ENCODE peak calls at places on chromosomes 13 and 19, in ten cellular contexts. K is colonic mucosa; Y is kidney glomerular epithelial cell; G is stimulated activated CD8-positive, alpha-beta memory T cell treated with anti-CD3 and anti-CD28 coated beads, Interleukin-15, amount 100 ng/mL, for 24 hours; D is nephron progenitor cell; S is WTC11; N is natural killer cell; W is activated CD4-positive, CD25-positive, alpha-beta regulatory T cell; R is amniotic epithelial cell; I is trophoblast cell. J is an unnamed sample.

GRCh38 chr13:113534236-113534860 is 43.8 kb upstream of the DCUN1D2 start:
- DNase-seq in I (peak; percentile 68), N (no peak), D (no peak), G (no peak), R (no peak), W (no peak), Y (no peak), K (no peak), S (peak; percentile 1), J (no peak)

GRCh38 chr13:97535619-97536018 is 101.7 kb downstream of the RAP2A start:
- DNase-seq in N (no peak), W (no peak), K (no peak), Y (no peak), R (peak; percentile 55), S (no peak), I (peak; percentile 26), G (no peak), D (no peak), J (no peak)

GRCh38 chr13:73040479-73040878 is 18.3 kb upstream of the KLF5 start:
- DNase-seq in G (no peak), S (no peak), W (no peak), Y (no peak), R (peak; percentile 21), I (peak; percentile 76), D (no peak), N (no peak), K (no peak), J (no peak)

GRCh38 chr19:10036601-10037071 is 23.4 kb downstream of the RDH8 start:
- DNase-seq in S (no peak), I (no peak), D (no peak), K (peak; percentile 38), N (no peak), W (no peak), G (no peak), Y (no peak), R (no peak), J (no peak)

GRCh38 chr19:44345969-44346368 is 10.5 kb downstream of the ZNF112 start:
- DNase-seq in R (no peak), K (no peak), G (no peak), Y (no peak), S (no peak), W (no peak), D (no peak), I (no peak), N (no peak), J (no peak)

GRCh38 chr19:50387176-50387867 is 3.2 kb downstream of the POLD1 start:
- DNase-seq in K (no peak), R (peak; percentile 48), Y (no peak), I (peak; percentile 24), W (no peak), D (no peak), N (no peak), G (no peak), S (no peak), J (no peak)

GRCh38 chr13:29411493-29411892 is 184.0 kb downstream of the SLC7A1 start:
- DNase-seq in W (no peak), S (no peak), G (no peak), N (no peak), I (no peak), Y (no peak), D (no peak), K (no peak), R (peak; percentile 26), J (peak; percentile 64)

GRCh38 chr13:47036291-47037008 is 139.6 kb upstream of the HTR2A start:
- DNase-seq in S (no peak), D (no peak), Y (peak; percentile 40), W (no peak), R (no peak), N (no peak), G (no peak), K (no peak), I (no peak), J (no peak)

GRCh38 chr19:5235458-5236219 is 105.0 kb downstream of the PTPRS start:
- DNase-seq in K (no peak), G (no peak), S (no peak), R (no peak), Y (no peak), D (no peak), I (no peak), W (no peak), N (no peak), J (no peak)

GRCh38 chr13:94233401-94233800 is 246.1 kb downstream of the DCT start:
- DNase-seq in G (no peak), R (peak; percentile 93), I (peak; percentile 8), Y (peak; percentile 88), K (no peak), W (no peak), N (no peak), S (no peak), D (peak; percentile 3), J (peak; percentile 80)

GRCh38 chr13:100438059-100438788 is 150.4 kb downstream of the GGACT start:
- DNase-seq in N (no peak), S (no peak), R (no peak), I (no peak), G (no peak), K (no peak), W (no peak), D (no peak), Y (no peak), J (no peak)

GRCh38 chr19:5913739-5914357 is at the start of gene CAPS:
- DNase-seq in N (no peak), W (no peak), R (peak; percentile 75), Y (peak; percentile 67), G (no peak), I (peak; percentile 24), K (peak; percentile 76), D (no peak), S (no peak), J (peak; percentile 53)

GRCh38 chr19:50377051-50377441 is 789 bp downstream of the NR1H2 start:
- DNase-seq in W (no peak), S (peak; percentile 90), G (no peak), R (no peak), N (peak; percentile 47), Y (no peak), I (peak; percentile 34), K (peak; percentile 65), D (peak; percentile 66), J (no peak)

GRCh38 chr13:67914535-67914934 is 684.4 kb upstream of the PCDH9 start:
- DNase-seq in N (no peak), I (no peak), D (no peak), W (no peak), G (no peak), K (no peak), R (no peak), S (no peak), Y (no peak), J (no peak)

GRCh38 chr13:23969672-23970071 is 72.4 kb upstream of the C1QTNF9B start:
- DNase-seq in K (no peak), W (no peak), N (no peak), S (no peak), I (peak; percentile 93), D (no peak), G (no peak), Y (no peak), R (peak; percentile 94), J (no peak)

GRCh38 chr13:100887729-100888151 is 213.1 kb upstream of the TMTC4 start:
- DNase-seq in G (no peak), N (no peak), K (no peak), W (no peak), R (peak; percentile 29), Y (no peak), I (peak; percentile 74), D (no peak), S (no peak), J (peak; percentile 46)

GRCh38 chr13:92994056-92994455 is 232.6 kb upstream of the GPC6 start:
- DNase-seq in K (no peak), N (no peak), Y (peak; percentile 30), G (no peak), W (no peak), R (peak; percentile 50), S (no peak), D (no peak), I (no peak), J (no peak)

GRCh38 chr19:40750035-40750284 is 317 bp downstream of the ACTMAP start:
- DNase-seq in R (no peak), K (no peak), S (no peak), I (peak; percentile 40), Y (no peak), W (no peak), G (no peak), D (no peak), N (no peak), J (no peak)

GRCh38 chr13:66943530-66943929 is 286.6 kb downstream of the PCDH9 start:
- DNase-seq in S (no peak), G (no peak), R (no peak), D (no peak), N (no peak), I (no peak), W (no peak), K (no peak), Y (no peak), J (no peak)